ENCODE peak calls at places on chromosomes 1 and 21, in four cellular contexts. U is AG04450, X is omental fat pad, Y is BJ. A is an unnamed sample.
A peak's percentile ranks its signal among the peaks of the same experiment; 100 is the strongest.

GRCh38 chr1:94527447-94528031 is 14.0 kb downstream of the F3 start:
- DNase-seq in X (no peak), U (no peak), Y (no peak), A (no peak)

GRCh38 chr1:6466023-6466422 is at the start of gene TNFRSF25:
- DNase-seq in Y (no peak), U (no peak), X (no peak), A (no peak)

GRCh38 chr1:81142099-81142776 is 658.5 kb upstream of the ADGRL2 start:
- DNase-seq in Y (peak; percentile 47), U (no peak), X (no peak), A (no peak)

GRCh38 chr1:65343286-65343685 is 33.9 kb downstream of the DNAJC6 start:
- DNase-seq in Y (no peak), X (no peak), U (no peak), A (no peak)

GRCh38 chr1:65691152-65691900 is 101.4 kb upstream of the PDE4B start:
- DNase-seq in X (no peak), Y (no peak), U (no peak), A (no peak)

GRCh38 chr1:34792868-34793727 is at the start of gene GJA4:
- DNase-seq in U (no peak), Y (no peak), X (no peak), A (no peak)

GRCh38 chr1:88935522-88936222 is 44.3 kb upstream of the GTF2B start:
- DNase-seq in X (no peak), U (peak; percentile 8), Y (no peak), A (no peak)

GRCh38 chr1:84352298-84353106 is 45.8 kb upstream of the DNASE2B start:
- DNase-seq in X (no peak), U (no peak), Y (no peak), A (no peak)

GRCh38 chr1:209692745-209693504 is 11.7 kb upstream of the HSD11B1 start:
- DNase-seq in U (peak; percentile 70), Y (peak; percentile 5), X (peak; percentile 51), A (peak; percentile 39)

GRCh38 chr1:180912801-180913616 is at the start of gene KIAA1614:
- DNase-seq in Y (no peak), U (no peak), X (no peak), A (no peak)

GRCh38 chr1:153957744-153958110 is 685 bp downstream of the CRTC2 start:
- DNase-seq in U (no peak), X (no peak), Y (no peak), A (no peak)

GRCh38 chr1:37143818-37144217 is 109.5 kb upstream of the GRIK3 start:
- DNase-seq in X (no peak), U (no peak), Y (no peak), A (no peak)

GRCh38 chr1:6414443-6414844 is 5.3 kb downstream of the HES2 start:
- DNase-seq in X (no peak), Y (no peak), U (peak; percentile 13), A (no peak)

GRCh38 chr1:93597697-93598096 is 83.9 kb downstream of the BCAR3 start:
- DNase-seq in U (no peak), Y (no peak), X (no peak), A (no peak)

GRCh38 chr21:42056468-42056867 is 14.6 kb upstream of the UMODL1 start:
- DNase-seq in X (no peak), Y (no peak), U (no peak), A (no peak)

GRCh38 chr1:212683357-212683722 is 16.3 kb downstream of the BATF3 start:
- DNase-seq in X (no peak), U (no peak), Y (no peak), A (peak; percentile 68)

GRCh38 chr1:27227765-27228164 is 6.7 kb upstream of the WDTC1 start:
- DNase-seq in X (no peak), U (no peak), Y (no peak), A (no peak)

GRCh38 chr1:51569284-51570062 is 47.4 kb upstream of the OSBPL9 start:
- DNase-seq in X (no peak), Y (peak; percentile 52), U (peak; percentile 30), A (no peak)

GRCh38 chr1:86472767-86473166 is 4.0 kb downstream of the CLCA1 start:
- DNase-seq in U (no peak), Y (no peak), X (no peak), A (no peak)
- TF ChIP-seq CTCF in U (no peak), Y (no peak), X (no peak), A (no peak)

GRCh38 chr1:2821970-2822620 is 20.6 kb upstream of the TTC34 start:
- DNase-seq in Y (no peak), U (no peak), X (no peak), A (no peak)
- TF ChIP-seq CTCF in Y (no peak), U (no peak), X (no peak), A (peak; percentile 36)

DNA sequence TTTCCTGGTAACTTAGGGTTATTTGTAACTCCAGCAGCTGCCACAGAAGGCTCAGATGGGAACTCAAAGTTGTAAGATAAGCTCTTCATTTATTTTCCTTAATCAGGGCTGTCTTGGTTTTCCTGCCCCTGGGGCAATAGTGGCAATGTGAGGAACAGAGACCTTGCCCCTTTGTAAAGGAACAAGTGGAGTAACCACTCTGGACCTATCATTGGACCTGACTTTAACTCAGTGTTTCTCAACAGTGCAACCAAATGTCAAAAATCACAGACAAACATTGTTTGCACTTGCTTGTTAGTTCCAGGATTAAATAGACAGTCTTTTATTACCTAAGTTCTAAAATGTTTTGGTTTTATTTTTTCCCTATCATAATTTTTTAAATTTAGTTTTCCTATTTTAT is 2.8 kb upstream of the FMO3 start:
- DNase-seq in U (no peak), X (no peak), Y (no peak), A (no peak)
- TF ChIP-seq CTCF in U (no peak), X (no peak), Y (no peak), A (no peak)

GRCh38 chr1:23081376-23081775 is 62.1 kb downstream of the KDM1A start:
- DNase-seq in U (no peak), X (no peak), Y (no peak), A (no peak)
- TF ChIP-seq CTCF in U (no peak), X (no peak), Y (no peak), A (no peak)

GRCh38 chr1:206634365-206635079 is 814 bp upstream of the DYRK3 start:
- DNase-seq in X (peak; percentile 97), U (peak; percentile 70), Y (peak; percentile 66), A (peak; percentile 73)

GRCh38 chr1:206633708-206634121 is 1.6 kb upstream of the DYRK3 start:
- DNase-seq in U (peak; percentile 77), Y (peak; percentile 81), X (no peak), A (no peak)

GRCh38 chr1:206637605-206638004 is 2.3 kb downstream of the DYRK3 start:
- DNase-seq in Y (no peak), U (no peak), X (no peak), A (no peak)

GRCh38 chr1:206635983-206636354 is 633 bp downstream of the DYRK3 start:
- DNase-seq in Y (no peak), X (no peak), U (no peak), A (no peak)

DNA sequence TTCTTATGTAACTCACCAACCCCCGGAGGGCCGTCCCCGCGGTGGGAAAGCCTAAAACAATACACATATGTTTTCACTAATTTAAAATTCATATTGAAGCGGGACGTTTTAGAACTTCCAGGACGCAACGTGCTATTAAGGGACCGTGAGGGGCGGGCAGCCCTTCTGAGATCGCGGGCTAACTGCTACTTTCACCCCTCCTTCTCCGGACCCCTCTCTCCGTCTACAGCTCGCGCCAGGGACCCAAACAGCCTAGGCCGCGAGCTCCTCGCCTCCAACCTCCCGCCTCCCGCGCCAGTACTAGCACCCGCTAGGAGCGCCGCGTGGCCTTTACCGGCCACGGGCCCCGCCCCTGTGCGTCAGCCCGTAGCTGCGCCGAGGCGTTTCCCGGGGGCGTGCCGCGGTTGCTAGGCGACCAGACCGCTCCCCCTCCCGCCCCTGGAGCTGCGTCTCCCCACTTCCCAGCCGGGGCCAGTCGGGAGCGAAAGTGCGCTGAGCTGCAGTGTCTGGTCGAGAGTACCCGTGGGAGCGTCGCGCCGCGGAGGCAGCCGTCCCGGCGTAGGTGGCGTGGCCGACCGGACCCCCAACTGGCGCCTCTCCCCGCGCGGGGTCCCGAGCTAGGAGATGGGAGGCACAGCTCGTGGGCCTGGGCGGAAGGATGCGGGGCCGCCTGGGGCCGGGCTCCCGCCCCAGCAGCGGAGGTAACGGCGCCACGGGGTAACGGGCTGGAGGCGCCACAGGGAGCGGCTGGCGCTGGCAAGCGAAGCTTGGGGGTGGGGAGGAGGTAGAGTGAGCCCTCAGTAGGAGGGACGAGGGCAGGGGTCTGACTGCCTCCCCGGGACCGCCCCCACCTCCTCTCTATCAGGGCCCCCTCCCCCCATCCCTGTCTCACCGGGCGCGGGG is at the start of gene DYRK3:
- DNase-seq in Y (peak; percentile 46), U (peak; percentile 78), X (peak; percentile 77), A (peak; percentile 78)
- TF ChIP-seq CTCF in Y (peak; percentile 13), U (no peak), X (no peak), A (no peak)